ENCODE peak calls at places on chromosomes 11 and 22, in six cellular contexts. J, Y, T, R, U and E are unnamed samples.
A peak's percentile ranks its signal among the peaks of the same experiment; 100 is the strongest.

GRCh38 chr22:39327995-39328754 is 8.8 kb upstream of the RPL3 start:
- ATAC-seq in U (peak; percentile 24), R (no peak), T (peak; percentile 84), Y (no peak), J (no peak), E (no peak)

GRCh38 chr11:102733232-102733875 is 8.6 kb upstream of the MMP8 start:
- ATAC-seq in T (peak; percentile 99), U (peak; percentile 98), J (peak; percentile 100), R (peak; percentile 100), Y (peak; percentile 71), E (no peak)

GRCh38 chr11:106305458-106305857 is 228.0 kb downstream of the AASDHPPT start:
- ATAC-seq in J (no peak), U (no peak), T (no peak), Y (peak; percentile 34), R (no peak), E (no peak)

GRCh38 chr11:98798333-98798732 is 222.4 kb upstream of the CNTN5 start:
- ATAC-seq in Y (no peak), J (no peak), U (no peak), T (no peak), R (no peak), E (no peak)

GRCh38 chr22:46726066-46726985 is 11.7 kb downstream of the CERK start:
- ATAC-seq in Y (no peak), U (no peak), J (no peak), T (no peak), R (peak; percentile 40), E (no peak)

GRCh38 chr11:15841898-15842297 is 514.4 kb downstream of the SOX6 start:
- ATAC-seq in T (no peak), J (no peak), U (no peak), Y (no peak), R (no peak), E (no peak)

GRCh38 chr11:133905677-133906156 is 51.1 kb downstream of the IGSF9B start:
- ATAC-seq in T (no peak), Y (no peak), J (no peak), R (peak; percentile 90), U (no peak), E (no peak)

GRCh38 chr11:110832080-110832479 is 119.8 kb upstream of the ARHGAP20 start:
- ATAC-seq in Y (no peak), J (no peak), U (no peak), T (no peak), R (no peak), E (no peak)

GRCh38 chr22:38777087-38777671 is 16.8 kb downstream of the DNAL4 start:
- ATAC-seq in R (no peak), J (no peak), T (no peak), Y (no peak), U (no peak), E (no peak)

GRCh38 chr11:66478823-66479740 is 1.2 kb upstream of the DPP3 start:
- ATAC-seq in Y (peak; percentile 60), T (peak; percentile 2), U (peak; percentile 31), R (peak; percentile 13), J (peak; percentile 36), E (peak; percentile 8)

GRCh38 chr11:19101803-19102520 is 15.0 kb upstream of the ZDHHC13 start:
- ATAC-seq in J (no peak), Y (no peak), R (no peak), U (no peak), T (no peak), E (no peak)

GRCh38 chr11:18282626-18283025 is 16.6 kb downstream of the SAA1 start:
- ATAC-seq in J (no peak), T (no peak), U (no peak), Y (no peak), R (no peak), E (no peak)

GRCh38 chr22:36136475-36136874 is 24.1 kb downstream of the APOL3 start:
- ATAC-seq in U (no peak), J (no peak), Y (peak; percentile 76), R (no peak), T (no peak), E (peak; percentile 79)

GRCh38 chr22:32380991-32381390 is 23.3 kb downstream of the RFPL3 start:
- ATAC-seq in T (no peak), U (no peak), J (no peak), Y (no peak), R (no peak), E (no peak)

GRCh38 chr11:12494699-12495098 is 117.3 kb downstream of the PARVA start:
- ATAC-seq in Y (peak; percentile 77), U (no peak), R (no peak), J (peak; percentile 55), T (no peak), E (no peak)

GRCh38 chr11:12502041-12502440 is 124.7 kb downstream of the PARVA start:
- ATAC-seq in U (no peak), Y (no peak), T (no peak), R (no peak), J (no peak), E (no peak)

GRCh38 chr11:12499071-12499470 is 121.7 kb downstream of the PARVA start:
- ATAC-seq in U (no peak), Y (no peak), T (no peak), J (no peak), R (no peak), E (no peak)

GRCh38 chr11:12497431-12497830 is 120.1 kb downstream of the PARVA start:
- ATAC-seq in Y (no peak), T (no peak), J (peak; percentile 37), U (no peak), R (no peak), E (no peak)

DNA sequence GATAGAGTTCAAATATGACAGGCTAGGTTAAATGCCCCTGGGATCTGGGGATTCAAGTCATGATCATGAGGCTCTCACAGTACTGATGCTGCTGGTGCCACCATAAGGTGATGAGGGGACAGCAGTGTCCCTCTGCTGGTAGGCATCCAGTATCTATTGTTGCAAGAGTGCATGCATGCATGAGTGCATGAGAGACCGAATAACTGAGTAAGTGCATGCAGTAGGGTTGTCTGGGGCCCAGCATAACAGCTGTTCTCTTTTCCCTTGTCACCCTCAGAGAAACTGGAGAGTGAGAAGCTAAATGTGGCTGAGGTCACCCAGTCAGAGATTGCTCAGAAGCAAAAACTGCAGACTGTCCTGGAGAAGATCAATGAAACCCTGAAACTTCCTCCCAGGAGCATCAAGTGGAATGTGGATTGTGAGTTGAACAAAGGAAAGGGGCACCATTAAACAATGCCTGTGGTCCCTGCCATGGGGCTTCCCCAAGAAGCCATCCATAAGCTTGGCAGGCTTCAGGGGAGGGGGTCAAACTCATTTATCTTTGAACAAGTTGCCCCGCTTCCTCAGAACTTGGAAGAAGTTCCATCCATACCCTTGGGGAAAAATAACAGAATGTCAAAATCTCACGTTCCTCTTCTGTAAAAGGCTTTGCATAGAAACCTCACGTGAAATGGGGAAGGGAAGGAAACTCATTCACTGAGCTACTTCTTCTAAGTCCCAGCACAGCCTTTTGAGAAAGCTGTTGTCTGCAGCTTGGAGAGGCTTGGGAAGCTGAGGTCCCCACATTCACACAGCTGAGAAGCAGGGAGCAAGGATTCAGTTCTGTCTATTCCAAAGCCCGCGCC is 119.0 kb downstream of the PARVA start:
- ATAC-seq in U (peak; percentile 84), J (no peak), Y (no peak), T (peak; percentile 83), R (no peak), E (no peak)
- TF ChIP-seq CTCF in U (no peak), J (peak; percentile 15), Y (no peak), T (peak; percentile 22), R (no peak), E (no peak)

GRCh38 chr22:29780781-29781676 is 13.9 kb downstream of the UQCR10 start:
- ATAC-seq in U (peak; percentile 54), R (no peak), Y (peak; percentile 31), J (peak; percentile 96), T (peak; percentile 48), E (no peak)

GRCh38 chr22:29786026-29786425 is 18.9 kb downstream of the UQCR10 start:
- ATAC-seq in T (no peak), U (no peak), Y (no peak), J (no peak), R (no peak), E (no peak)

GRCh38 chr22:29787371-29787980 is 20.3 kb downstream of the UQCR10 start:
- ATAC-seq in T (peak; percentile 79), R (no peak), Y (no peak), J (no peak), U (no peak), E (no peak)

GRCh38 chr22:29782061-29782845 is 15.1 kb downstream of the UQCR10 start:
- ATAC-seq in R (peak; percentile 25), Y (peak; percentile 48), U (peak; percentile 54), J (no peak), T (peak; percentile 56), E (peak; percentile 26)

DNA sequence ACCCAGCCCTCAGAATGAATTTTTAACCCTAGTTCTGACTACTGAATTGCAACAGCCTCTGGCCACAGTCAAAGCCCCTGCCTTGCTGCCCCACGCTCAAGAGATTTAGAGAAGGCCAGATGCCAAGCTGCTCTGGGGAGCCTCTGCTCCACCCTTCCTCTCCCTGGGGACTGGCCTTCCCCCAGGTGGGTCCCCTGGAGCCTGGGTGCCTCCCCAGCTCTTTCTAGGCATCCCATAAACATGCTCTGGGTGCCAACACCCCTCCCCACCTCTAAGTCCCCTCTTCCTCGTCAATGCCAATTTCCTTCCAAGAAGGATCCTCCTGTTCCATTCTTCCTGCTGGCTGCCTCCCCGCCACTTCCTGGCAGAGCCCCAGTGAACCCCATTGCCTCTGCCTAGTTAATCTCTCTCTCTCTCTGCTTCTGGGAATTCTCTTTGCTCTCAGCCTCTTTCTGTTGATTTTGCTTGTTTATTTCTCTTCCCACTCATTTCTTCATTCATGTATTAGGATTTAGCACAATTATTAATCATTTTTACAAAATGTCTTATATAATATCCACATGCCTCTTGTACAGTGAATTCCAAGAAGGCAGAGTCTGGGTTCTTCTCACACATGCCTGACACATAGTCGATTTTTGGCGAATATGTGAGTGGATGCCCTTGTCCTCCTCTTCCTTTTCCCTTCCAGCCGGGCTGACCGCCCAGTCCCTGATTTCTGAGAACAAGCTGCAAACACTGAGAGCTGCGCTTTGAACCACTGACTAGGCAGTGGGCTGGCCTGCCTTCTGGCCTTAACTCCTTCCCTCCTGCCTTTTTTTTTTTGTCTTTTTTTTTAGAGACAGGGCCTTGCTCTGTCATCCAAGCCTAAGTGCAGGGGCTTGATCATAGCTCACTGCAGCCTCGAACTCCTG is 17.5 kb downstream of the UQCR10 start:
- ATAC-seq in R (no peak), Y (peak; percentile 43), J (no peak), U (no peak), T (peak; percentile 11), E (peak; percentile 44)
- H3K27ac ChIP-seq in R (no peak overlapping the region), Y (peak overlapping the region; percentile 51), J (no peak overlapping the region), U (no peak overlapping the region), T (peak overlapping the region; percentile 28), E (no peak overlapping the region)

GRCh38 chr11:45879803-45880685 is 5.4 kb upstream of the MAPK8IP1 start:
- ATAC-seq in R (no peak), Y (no peak), J (peak; percentile 84), U (peak; percentile 53), T (no peak), E (no peak)
- TF ChIP-seq EP300 in R (no peak), Y (no peak), J (peak; percentile 77), U (no peak), T (no peak), E (no peak)

GRCh38 chr11:60813324-60813723 is 28.2 kb downstream of the MS4A10 start:
- ATAC-seq in U (no peak), Y (no peak), J (no peak), R (peak; percentile 36), T (no peak), E (no peak)

GRCh38 chr11:60809249-60809648 is 24.1 kb downstream of the MS4A10 start:
- ATAC-seq in T (no peak), U (no peak), J (no peak), Y (no peak), R (no peak), E (no peak)

GRCh38 chr11:60810151-60810550 is 25.0 kb downstream of the MS4A10 start:
- ATAC-seq in J (no peak), R (no peak), T (no peak), Y (no peak), U (no peak), E (no peak)

GRCh38 chr11:60810583-60810982 is 25.4 kb downstream of the MS4A10 start:
- ATAC-seq in R (peak; percentile 58), J (no peak), T (no peak), Y (no peak), U (no peak), E (no peak)

GRCh38 chr11:60809691-60810090 is 24.6 kb downstream of the MS4A10 start:
- ATAC-seq in R (no peak), J (no peak), Y (no peak), U (no peak), T (no peak), E (no peak)
- TF ChIP-seq CTCF in R (no peak), J (no peak), Y (no peak), U (no peak), T (no peak), E (no peak)